ENCODE peak calls at places on chromosomes 4 and X, in seven cellular contexts. Z is Calu3, U is choroid plexus epithelial cell, H is GM23338, K is fibroblast of mammary gland, P is tibial nerve, L is lower lobe of right lung. E is an unnamed sample.

GRCh38 chrX:46912098-46912672 is at the start of gene JADE3:
- DNase-seq in Z (peak; percentile 81), U (peak; percentile 69), H (peak; percentile 78), K (peak; percentile 59), P (peak; percentile 42), L (peak; percentile 83), E (peak; percentile 77)

GRCh38 chr4:91198951-91199350 is 1071.8 kb downstream of the CCSER1 start:
- DNase-seq in Z (no peak), U (peak; percentile 20), H (no peak), K (no peak), P (no peak), L (no peak), E (no peak)

GRCh38 chrX:71131510-71131909 is 13.1 kb downstream of the MED12 start:
- DNase-seq in Z (no peak), U (no peak), H (no peak), K (no peak), P (no peak), L (no peak), E (no peak)

GRCh38 chr4:72767903-72768817 is 199.1 kb upstream of the ADAMTS3 start:
- DNase-seq in Z (no peak), U (peak; percentile 97), H (no peak), K (peak; percentile 83), P (no peak), L (no peak), E (no peak)

GRCh38 chrX:104118765-104119164 is 6.4 kb downstream of the ZCCHC18 start:
- DNase-seq in Z (no peak), U (peak; percentile 9), H (peak; percentile 19), K (no peak), P (no peak), L (no peak), E (no peak)

GRCh38 chr4:147037089-147037488 is 91.4 kb upstream of the TTC29 start:
- DNase-seq in Z (no peak), U (no peak), H (no peak), K (no peak), P (no peak), L (no peak), E (no peak)

GRCh38 chrX:12997898-12998687 is 23.2 kb downstream of the TMSB4X start:
- DNase-seq in Z (no peak), U (no peak), H (no peak), K (no peak), P (no peak), L (no peak), E (no peak)

GRCh38 chr4:3108211-3108610 is 33.7 kb downstream of the HTT start:
- DNase-seq in Z (no peak), U (peak; percentile 79), H (no peak), K (peak; percentile 74), P (no peak), L (no peak), E (no peak)

GRCh38 chr4:142530724-142531123 is 315.4 kb downstream of the INPP4B start:
- DNase-seq in Z (no peak), U (no peak), H (peak; percentile 4), K (no peak), P (no peak), L (no peak), E (no peak)

GRCh38 chr4:42519803-42520417 is 122.6 kb downstream of the SHISA3 start:
- DNase-seq in Z (peak; percentile 57), U (peak; percentile 68), H (peak; percentile 73), K (peak; percentile 53), P (peak; percentile 34), L (no peak), E (peak; percentile 51)

GRCh38 chr4:59655996-59656395 is 1544.1 kb upstream of the ADGRL3 start:
- DNase-seq in Z (no peak), U (no peak), H (no peak), K (no peak), P (no peak), L (no peak), E (no peak)

GRCh38 chr4:8380511-8381415 is 59.8 kb downstream of the ACOX3 start:
- DNase-seq in Z (no peak), U (no peak), H (no peak), K (no peak), P (no peak), L (no peak), E (no peak)

GRCh38 chr4:8645753-8646124 is 53.2 kb downstream of the CPZ start:
- DNase-seq in Z (no peak), U (no peak), H (no peak), K (no peak), P (no peak), L (peak; percentile 28), E (no peak)

GRCh38 chr4:78953231-78953630 is 14.0 kb upstream of the PAQR3 start:
- DNase-seq in Z (no peak), U (no peak), H (no peak), K (no peak), P (no peak), L (no peak), E (no peak)

GRCh38 chr4:185792384-185793146 is 19.4 kb downstream of the SORBS2 start:
- DNase-seq in Z (peak; percentile 60), U (peak; percentile 99), H (no peak), K (peak; percentile 72), P (no peak), L (no peak), E (no peak)

GRCh38 chrX:102155806-102156179 is at the start of gene BEX5:
- DNase-seq in Z (peak; percentile 53), U (peak; percentile 1), H (peak; percentile 84), K (peak; percentile 5), P (no peak), L (peak; percentile 63), E (peak; percentile 46)

GRCh38 chr4:147788791-147789190 is 56.9 kb downstream of the ARHGAP10 start:
- DNase-seq in Z (no peak), U (peak; percentile 35), H (no peak), K (peak; percentile 44), P (no peak), L (no peak), E (no peak)

GRCh38 chrX:352582-353314 is 34.0 kb downstream of the PPP2R3B start:
- DNase-seq in Z (no peak), U (no peak), H (no peak), K (no peak), P (no peak), L (peak; percentile 26), E (no peak)

GRCh38 chr4:1407657-1408333 is 1.6 kb upstream of the NKX1-1 start:
- DNase-seq in Z (no peak), U (no peak), H (no peak), K (no peak), P (no peak), L (peak; percentile 25), E (no peak)

GRCh38 chr4:1406946-1407656 is 859 bp upstream of the NKX1-1 start:
- DNase-seq in Z (no peak), U (no peak), H (peak; percentile 34), K (no peak), P (no peak), L (peak; percentile 21), E (no peak)

GRCh38 chr4:1409079-1409805 is 3.0 kb upstream of the NKX1-1 start:
- DNase-seq in Z (no peak), U (no peak), H (no peak), K (no peak), P (no peak), L (peak; percentile 45), E (no peak)

GRCh38 chr4:1409806-1410425 is 3.7 kb upstream of the NKX1-1 start:
- DNase-seq in Z (no peak), U (no peak), H (no peak), K (no peak), P (no peak), L (peak; percentile 1), E (no peak)

DNA sequence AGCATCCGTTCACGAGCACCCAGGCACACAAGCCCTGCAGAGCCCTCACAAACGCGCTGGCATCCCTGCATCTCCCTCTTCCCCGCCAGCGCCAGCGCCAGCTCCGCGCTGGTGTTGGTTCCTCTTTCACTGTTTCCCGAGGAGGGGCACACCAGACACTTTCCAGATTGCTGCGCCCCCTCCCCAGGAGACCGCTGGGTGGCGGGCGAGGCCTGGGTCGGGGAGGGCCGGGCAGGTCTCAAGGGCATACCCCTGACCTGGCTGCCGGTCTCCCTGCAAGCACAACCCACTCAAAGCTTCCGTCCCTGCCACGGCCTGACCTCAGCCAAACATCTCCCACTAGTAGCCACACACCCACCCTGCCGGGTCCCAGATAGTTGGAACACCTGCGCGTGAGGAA is 2.2 kb upstream of the NKX1-1 start:
- DNase-seq in Z (no peak), U (no peak), H (peak; percentile 51), K (no peak), P (no peak), L (peak; percentile 29), E (no peak)
- TF ChIP-seq CTCF in Z (no peak), U (no peak), H (peak; percentile 38), K (no peak), P (no peak), L (no peak), E (no peak)

GRCh38 chr4:25838526-25838925 is 24.3 kb downstream of the SEL1L3 start:
- DNase-seq in Z (no peak), U (no peak), H (peak; percentile 53), K (no peak), P (no peak), L (no peak), E (no peak)
- TF ChIP-seq CTCF in Z (no peak), U (no peak), H (no peak), K (no peak), P (no peak), L (no peak), E (no peak)

GRCh38 chrX:11137543-11138139 is 26.5 kb downstream of the HCCS start:
- DNase-seq in Z (peak; percentile 4), U (peak; percentile 60), H (peak; percentile 25), K (peak; percentile 64), P (no peak), L (no peak), E (no peak)
- TF ChIP-seq CTCF in Z (no peak), U (peak; percentile 55), H (peak; percentile 55), K (peak; percentile 77), P (peak; percentile 72), L (peak; percentile 56), E (peak; percentile 46)

GRCh38 chr4:86898562-86898961 is 6.3 kb upstream of the C4orf36 start:
- DNase-seq in Z (no peak), U (peak; percentile 62), H (peak; percentile 48), K (no peak), P (no peak), L (no peak), E (no peak)
- TF ChIP-seq CTCF in Z (no peak), U (peak; percentile 55), H (peak; percentile 71), K (peak; percentile 10), P (no peak), L (no peak), E (peak; percentile 26)